ENCODE peak calls at places on chromosomes 16 and 17, in five cellular contexts. J is colonic mucosa; W is OCI-LY7; B is stimulated activated CD4-positive, alpha-beta T cell treated with anti-CD3 and anti-CD28 coated beads, Interleukin-1b, Interleukin-23, amount 100 ng/mL, for 24 hours; X is body of pancreas. Q is an unnamed sample.

GRCh38 chr16:53502331-53503269 is at the start of gene AKTIP:
- DNase-seq in J (peak), W (peak), B (no peak), X (peak), Q (no peak)

GRCh38 chr17:6779411-6779810 is 3.4 kb downstream of the FBXO39 start:
- DNase-seq in J (no peak), W (no peak), B (no peak), X (no peak), Q (no peak)

GRCh38 chr16:14095883-14096551 is 24.9 kb downstream of the MRTFB start:
- DNase-seq in J (no peak), W (no peak), B (no peak), X (peak), Q (no peak)

GRCh38 chr17:1490643-1491405 is 1.7 kb downstream of the MYO1C start:
- DNase-seq in J (peak), W (peak), B (peak), X (peak), Q (peak)

GRCh38 chr16:64910351-64910750 is 211.5 kb downstream of the CDH11 start:
- DNase-seq in J (peak), W (no peak), B (no peak), X (peak), Q (no peak)

GRCh38 chr16:81680444-81681263 is 98.4 kb upstream of the PLCG2 start:
- DNase-seq in J (no peak), W (no peak), B (no peak), X (no peak), Q (no peak)

GRCh38 chr17:57356153-57356721 is 99.9 kb downstream of the MSI2 start:
- DNase-seq in J (no peak), W (peak), B (no peak), X (no peak), Q (no peak)

GRCh38 chr17:7831233-7831632 is 2.8 kb upstream of the KDM6B start:
- DNase-seq in J (no peak), W (no peak), B (no peak), X (no peak), Q (no peak)

GRCh38 chr16:67013238-67013822 is 15.6 kb upstream of the CBFB start:
- DNase-seq in J (no peak), W (no peak), B (no peak), X (no peak), Q (no peak)

GRCh38 chr17:9036336-9036735 is 15.0 kb downstream of the NTN1 start:
- DNase-seq in J (no peak), W (no peak), B (no peak), X (no peak), Q (no peak)

GRCh38 chr17:7328840-7329359 is at the start of gene NEURL4:
- DNase-seq in J (no peak), W (peak), B (no peak), X (no peak), Q (no peak)

GRCh38 chr16:72313903-72314302 is 141.9 kb upstream of the PMFBP1 start:
- DNase-seq in J (no peak), W (no peak), B (no peak), X (no peak), Q (no peak)

GRCh38 chr17:64682261-64683181 is 20.4 kb upstream of the SMURF2 start:
- DNase-seq in J (no peak), W (no peak), B (no peak), X (no peak), Q (no peak)

GRCh38 chr17:68383443-68384321 is 73.6 kb downstream of the WIPI1 start:
- DNase-seq in J (no peak), W (no peak), B (no peak), X (no peak), Q (no peak)

GRCh38 chr17:78962345-78962983 is 17.3 kb downstream of the LGALS3BP start:
- DNase-seq in J (peak), W (no peak), B (no peak), X (no peak), Q (no peak)

GRCh38 chr16:4689864-4690704 is 3.3 kb upstream of the NUDT16L1 start:
- DNase-seq in J (no peak), W (no peak), B (no peak), X (no peak), Q (no peak)

GRCh38 chr16:88505405-88506082 is 52.5 kb downstream of the ZFPM1 start:
- DNase-seq in J (peak), W (peak), B (no peak), X (peak), Q (no peak)

Q was measured in D721Med.